ENCODE peak calls at places on chromosomes 4 and X, in four cellular contexts. Q is A549, I is right lobe of liver, J is suprapubic skin. A is an unnamed sample.

GRCh38 chr4:152248347-152248746 is 287.5 kb downstream of the FBXW7 start:
- DNase-seq in Q (no peak), I (no peak), J (no peak), A (no peak)

GRCh38 chr4:122584517-122584916 is 36.3 kb downstream of the IL21 start:
- DNase-seq in Q (no peak), I (no peak), J (no peak), A (no peak)

GRCh38 chr4:44927361-44928061 is 201.2 kb upstream of the GNPDA2 start:
- DNase-seq in Q (peak; percentile 0), I (no peak), J (no peak), A (no peak)

GRCh38 chr4:122083971-122084370 is 68.2 kb upstream of the BLTP1 start:
- DNase-seq in Q (no peak), I (no peak), J (no peak), A (no peak)

GRCh38 chrX:65643046-65643785 is 24.2 kb upstream of the MSN start:
- DNase-seq in Q (no peak), I (no peak), J (no peak), A (no peak)

GRCh38 chr4:124564121-124564520 is 148.4 kb downstream of the ANKRD50 start:
- DNase-seq in Q (no peak), I (no peak), J (no peak), A (no peak)

GRCh38 chrX:37755073-37755472 is 24.8 kb upstream of the CYBB start:
- DNase-seq in Q (no peak), I (no peak), J (no peak), A (no peak)

GRCh38 chr4:143773998-143774898 is 73.8 kb upstream of the FREM3 start:
- DNase-seq in Q (peak; percentile 1), I (peak; percentile 42), J (no peak), A (no peak)

GRCh38 chr4:185524888-185525863 is 10.1 kb downstream of the PDLIM3 start:
- DNase-seq in Q (no peak), I (no peak), J (no peak), A (no peak)

GRCh38 chrX:37783284-37783683 is 3.4 kb downstream of the CYBB start:
- DNase-seq in Q (no peak), I (peak; percentile 23), J (no peak), A (no peak)

GRCh38 chr4:56048621-56049427 is 100.1 kb downstream of the CEP135 start:
- DNase-seq in Q (peak; percentile 27), I (peak; percentile 59), J (no peak), A (no peak)

GRCh38 chr4:151329217-151330007 is 4.0 kb upstream of the SH3D19 start:
- DNase-seq in Q (no peak), I (no peak), J (no peak), A (no peak)

GRCh38 chrX:25006586-25007058 is 9.1 kb downstream of the ARX start:
- DNase-seq in Q (no peak), I (no peak), J (no peak), A (no peak)

GRCh38 chr4:24226667-24227066 is 336.8 kb upstream of the PPARGC1A start:
- DNase-seq in Q (no peak), I (peak; percentile 59), J (no peak), A (no peak)

DNA sequence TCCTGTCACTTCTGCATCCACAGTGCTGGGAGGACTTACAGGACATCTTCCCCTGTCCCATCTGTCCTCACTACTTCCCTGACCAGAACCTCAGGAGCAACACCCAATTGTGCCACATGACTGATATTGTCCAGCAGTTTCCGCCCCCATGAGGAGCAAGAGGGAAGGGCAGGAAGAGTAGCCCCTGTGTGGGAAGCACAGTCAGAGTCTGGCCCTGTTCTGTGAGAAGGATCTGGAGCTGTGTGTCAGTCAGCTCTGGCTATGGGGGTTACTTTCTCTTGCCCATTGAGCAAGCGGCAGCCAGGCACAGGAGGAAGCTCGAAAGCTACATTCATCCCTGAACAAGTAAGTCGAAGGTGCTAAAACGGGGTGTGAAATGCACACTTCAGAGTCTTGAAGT is 14.8 kb upstream of the TRIM60 start:
- DNase-seq in Q (peak; percentile 1), I (no peak), J (no peak), A (no peak)
- TF ChIP-seq CTCF in Q (no peak), I (no peak), J (no peak), A (no peak)

GRCh38 chr4:127782275-127783025 is at the start of gene HSPA4L:
- DNase-seq in Q (peak; percentile 65), I (peak; percentile 68), J (peak; percentile 86), A (no peak)
- TF ChIP-seq POLR2A in Q (peak; percentile 78), I (peak; percentile 90), J (no peak), A (peak; percentile 78)

DNA sequence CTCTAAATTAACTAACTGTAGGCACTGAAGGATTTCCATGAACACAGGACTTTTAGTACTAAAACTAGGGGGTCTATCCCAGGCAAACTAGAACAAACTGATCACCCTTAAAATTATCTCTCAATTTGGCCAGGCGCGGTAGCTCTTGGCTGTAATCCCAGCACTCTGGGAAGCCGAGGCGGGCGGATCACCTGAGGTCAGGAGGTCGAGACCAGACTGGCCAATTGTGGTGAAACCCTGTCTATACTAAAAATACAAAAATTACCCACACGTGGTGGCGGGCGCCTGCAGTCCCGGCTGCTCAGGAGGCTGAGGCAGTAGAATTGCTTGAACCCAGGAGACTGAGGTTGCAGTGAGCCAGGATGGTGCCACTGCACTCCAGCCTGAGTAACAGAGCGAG is 436.6 kb downstream of the RPA4 start:
- DNase-seq in Q (no peak), I (peak; percentile 55), J (no peak), A (no peak)
- TF ChIP-seq CTCF in Q (no peak), I (no peak), J (no peak), A (no peak)

GRCh38 chr4:174286870-174287269 is 3.2 kb downstream of the CEP44 start:
- DNase-seq in Q (no peak), I (no peak), J (no peak), A (no peak)

GRCh38 chr4:174282836-174283506 is 496 bp downstream of the FBXO8 start:
- DNase-seq in Q (peak; percentile 85), I (peak; percentile 82), J (peak; percentile 87), A (peak; percentile 17)

GRCh38 chr4:174281182-174281737 is 2.2 kb downstream of the FBXO8 start:
- DNase-seq in Q (no peak), I (no peak), J (no peak), A (no peak)

GRCh38 chr4:174284181-174284886 is 623 bp downstream of the CEP44 start:
- DNase-seq in Q (peak; percentile 43), I (no peak), J (no peak), A (no peak)

DNA sequence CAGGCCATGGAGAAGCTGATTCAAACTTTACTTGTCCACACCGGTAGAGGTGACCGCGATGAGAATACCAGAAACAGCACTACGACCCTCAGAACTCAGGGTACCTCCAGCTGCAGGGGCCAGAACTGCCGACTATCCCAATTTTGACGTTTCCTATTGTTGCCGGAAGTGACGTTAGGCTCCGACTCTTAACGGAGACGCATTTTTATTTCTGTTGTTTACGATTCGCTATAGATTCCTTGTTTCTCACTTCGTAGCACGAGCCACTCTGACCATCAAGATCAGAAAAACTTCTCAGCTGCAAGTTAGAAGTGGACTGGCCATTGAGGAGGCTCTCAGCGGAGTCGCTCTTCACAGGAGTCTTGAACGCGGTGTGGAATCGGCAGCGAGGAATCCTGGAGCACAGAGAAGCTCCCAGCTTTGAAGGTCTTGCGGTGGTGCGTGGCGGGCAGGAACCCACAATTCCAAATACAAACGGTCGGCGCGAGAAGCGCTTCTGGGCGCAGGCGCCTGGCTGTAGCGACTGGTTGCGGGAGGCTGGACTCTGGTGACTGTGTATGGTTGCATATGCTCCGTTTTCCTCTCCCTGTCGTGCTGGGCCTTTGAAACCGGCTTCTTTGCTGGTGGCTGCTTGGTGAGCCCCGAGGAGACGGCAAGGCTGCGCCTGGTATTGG is at the start of the genes CEP44 and FBXO8:
- DNase-seq in Q (peak; percentile 41), I (peak; percentile 84), J (peak; percentile 87), A (peak; percentile 23)
- TF ChIP-seq POLR2A in Q (no peak), I (no peak), J (no peak), A (no peak)

DNA sequence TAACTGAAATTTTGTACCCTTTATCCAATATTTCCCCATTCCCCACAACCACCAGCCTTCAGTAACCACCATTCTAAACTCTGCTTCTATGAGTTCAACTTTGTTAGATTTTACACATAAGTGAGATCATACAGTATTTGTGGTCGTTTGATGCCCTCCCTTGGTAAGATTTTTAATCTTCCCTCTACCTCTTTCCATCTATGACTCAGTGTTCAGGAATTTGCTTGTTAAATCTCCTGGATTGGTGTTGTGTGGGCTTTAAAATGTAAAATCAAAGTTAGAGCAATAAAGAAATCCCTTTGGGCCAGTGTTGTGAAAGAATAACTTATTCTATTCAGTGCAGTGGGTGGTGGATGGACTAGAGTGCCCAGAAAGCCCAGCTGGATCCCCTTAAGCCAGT is 37.4 kb downstream of the SLC16A2 start:
- DNase-seq in Q (no peak), I (no peak), J (no peak), A (no peak)
- TF ChIP-seq CTCF in Q (peak; percentile 36), I (no peak), J (no peak), A (no peak)

DNA sequence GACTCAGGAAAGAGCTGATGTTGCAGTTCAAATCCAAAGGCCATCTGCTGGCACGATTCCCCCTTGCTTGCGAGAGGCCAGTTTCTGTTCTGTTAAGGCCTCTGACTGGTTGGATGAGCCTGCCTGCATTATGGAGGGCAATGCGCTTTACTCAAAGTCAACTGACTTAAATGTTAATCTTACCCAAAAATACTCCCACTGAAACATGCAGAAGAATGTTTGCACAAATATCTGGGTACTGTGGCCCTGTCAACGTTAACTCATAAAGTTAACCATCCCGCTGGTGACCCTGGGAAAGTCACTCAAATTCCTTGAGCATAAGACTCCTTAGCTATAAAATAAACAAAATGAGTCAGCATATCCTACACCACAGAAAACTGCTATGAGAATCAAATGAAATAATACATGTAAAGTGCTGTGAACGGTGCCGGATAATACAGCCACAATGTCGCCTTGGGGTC is 326.3 kb downstream of the EVC2 start:
- DNase-seq in Q (peak; percentile 31), I (no peak), J (no peak), A (no peak)
- TF ChIP-seq POLR2A in Q (no peak), I (no peak), J (no peak), A (no peak)